ENCODE peak calls at places on chromosomes 13 and 19, in five cellular contexts. T, K, Z, N and W are unnamed samples.

GRCh38 chr13:24341439-24341838 is 32.1 kb downstream of the C1QTNF9 start:
- DNase-seq in T (no peak), K (no peak), Z (no peak), N (no peak), W (no peak)

GRCh38 chr19:12833418-12833746 is 997 bp downstream of the RTBDN start:
- DNase-seq in T (no peak), K (no peak), Z (no peak), N (no peak), W (no peak)

GRCh38 chr13:103965506-103966243 is 899.5 kb upstream of the SLC10A2 start:
- DNase-seq in T (no peak), K (no peak), Z (no peak), N (peak), W (no peak)

GRCh38 chr13:111422352-111422751 is 101.9 kb downstream of the TEX29 start:
- DNase-seq in T (peak), K (no peak), Z (no peak), N (no peak), W (no peak)

GRCh38 chr13:33052446-33052845 is 36.2 kb downstream of the KL start:
- DNase-seq in T (no peak), K (no peak), Z (no peak), N (no peak), W (no peak)

GRCh38 chr19:58338825-58339558 is 12.2 kb downstream of the ZSCAN22 start:
- DNase-seq in T (no peak), K (no peak), Z (no peak), N (no peak), W (no peak)

GRCh38 chr13:26914624-26915023 is 154.0 kb upstream of the GPR12 start:
- DNase-seq in T (no peak), K (no peak), Z (no peak), N (no peak), W (no peak)

GRCh38 chr13:105159794-105160193 is 1375.7 kb downstream of the EFNB2 start:
- DNase-seq in T (peak), K (no peak), Z (no peak), N (no peak), W (no peak)

GRCh38 chr13:62320731-62321130 is 905.1 kb upstream of the PCDH20 start:
- DNase-seq in T (no peak), K (no peak), Z (no peak), N (no peak), W (no peak)

GRCh38 chr13:30616927-30617314 is 799 bp upstream of the USPL1 start:
- DNase-seq in T (peak), K (peak), Z (peak), N (peak), W (no peak)

GRCh38 chr13:40401911-40402776 is 264.3 kb downstream of the FOXO1 start:
- DNase-seq in T (peak), K (peak), Z (no peak), N (peak), W (peak)

GRCh38 chr19:17757125-17757524 is 5.8 kb downstream of the FCHO1 start:
- DNase-seq in T (peak), K (peak), Z (no peak), N (no peak), W (peak)

GRCh38 chr13:113166266-113166665 is 7.8 kb downstream of the PROZ start:
- DNase-seq in T (no peak), K (no peak), Z (no peak), N (no peak), W (no peak)

GRCh38 chr19:51676566-51677083 is 16.5 kb upstream of the SPACA6 start:
- DNase-seq in T (no peak), K (no peak), Z (no peak), N (no peak), W (no peak)

GRCh38 chr19:16030964-16031871 is 45.1 kb upstream of the TPM4 start:
- DNase-seq in T (no peak), K (no peak), Z (no peak), N (no peak), W (no peak)

GRCh38 chr19:34996978-34997640 is 3.0 kb upstream of the GRAMD1A start:
- DNase-seq in T (no peak), K (no peak), Z (no peak), N (no peak), W (peak)

GRCh38 chr13:49183672-49184315 is 36.3 kb upstream of the MLNR start:
- DNase-seq in T (no peak), K (no peak), Z (no peak), N (no peak), W (no peak)

GRCh38 chr19:3096267-3096901 is 2.2 kb downstream of the GNA11 start:
- DNase-seq in T (no peak), K (no peak), Z (no peak), N (no peak), W (peak)

GRCh38 chr19:37128821-37129177 is 43.7 kb downstream of the ZNF585A start:
- DNase-seq in T (no peak), K (no peak), Z (no peak), N (no peak), W (no peak)

GRCh38 chr13:71922191-71922590 is 55.2 kb upstream of the DACH1 start:
- DNase-seq in T (no peak), K (no peak), Z (no peak), N (no peak), W (no peak)

GRCh38 chr19:45770192-45771101 is 1.4 kb upstream of the SIX5 start:
- DNase-seq in T (peak), K (peak), Z (no peak), N (peak), W (peak)

GRCh38 chr13:47837104-47837880 is 163.8 kb downstream of the SUCLA2 start:
- DNase-seq in T (no peak), K (no peak), Z (no peak), N (no peak), W (no peak)

GRCh38 chr19:52200044-52200443 is 10.2 kb downstream of the PPP2R1A start:
- DNase-seq in T (peak), K (peak), Z (no peak), N (peak), W (no peak)

GRCh38 chr13:29497137-29497654 is 98.3 kb downstream of the SLC7A1 start:
- DNase-seq in T (no peak), K (peak), Z (no peak), N (no peak), W (peak)

GRCh38 chr13:24860775-24861174 is 96.8 kb downstream of the RNF17 start:
- DNase-seq in T (no peak), K (no peak), Z (no peak), N (no peak), W (no peak)

GRCh38 chr13:29435125-29435911 is 160.2 kb downstream of the SLC7A1 start:
- DNase-seq in T (peak), K (no peak), Z (no peak), N (peak), W (no peak)

GRCh38 chr13:41216160-41216559 is 21.8 kb upstream of the KBTBD7 start:
- DNase-seq in T (no peak), K (no peak), Z (no peak), N (no peak), W (no peak)

GRCh38 chr19:18408053-18408476 is 10.6 kb upstream of the LRRC25 start:
- DNase-seq in T (peak), K (no peak), Z (no peak), N (no peak), W (peak)

GRCh38 chr19:9836021-9836420 is 903 bp downstream of the PIN1 start:
- DNase-seq in T (no peak), K (no peak), Z (no peak), N (no peak), W (no peak)

GRCh38 chr19:40682431-40682964 is 8.0 kb downstream of the NUMBL start:
- DNase-seq in T (no peak), K (no peak), Z (no peak), N (no peak), W (no peak)

GRCh38 chr13:100529666-100530065 is 58.9 kb downstream of the GGACT start:
- DNase-seq in T (no peak), K (no peak), Z (no peak), N (no peak), W (no peak)

GRCh38 chr13:81171065-81171647 is 830.2 kb upstream of the SPRY2 start:
- DNase-seq in T (no peak), K (no peak), Z (peak), N (no peak), W (no peak)

GRCh38 chr19:17404015-17404414 is 1.4 kb downstream of the BST2 start:
- DNase-seq in T (no peak), K (no peak), Z (no peak), N (no peak), W (no peak)

GRCh38 chr19:658916-659839 is 3.8 kb downstream of the RNF126 start:
- DNase-seq in T (no peak), K (peak), Z (no peak), N (peak), W (no peak)

GRCh38 chr13:27168086-27168485 is 3.5 kb downstream of the USP12 start:
- DNase-seq in T (no peak), K (no peak), Z (no peak), N (no peak), W (no peak)

GRCh38 chr19:53871448-53871847 is 3.8 kb downstream of the MYADM start:
- DNase-seq in T (no peak), K (no peak), Z (no peak), N (no peak), W (no peak)
- H3K27ac ChIP-seq in T (no peak), K (peak), Z (peak), N (no peak), W (no peak)

GRCh38 chr13:92538164-92538563 is 688.4 kb upstream of the GPC6 start:
- DNase-seq in T (no peak), K (no peak), Z (no peak), N (no peak), W (no peak)

GRCh38 chr13:92530364-92530763 is 696.2 kb upstream of the GPC6 start:
- DNase-seq in T (no peak), K (no peak), Z (no peak), N (no peak), W (no peak)

GRCh38 chr13:92537485-92537884 is 689.1 kb upstream of the GPC6 start:
- DNase-seq in T (no peak), K (no peak), Z (no peak), N (no peak), W (no peak)

DNA sequence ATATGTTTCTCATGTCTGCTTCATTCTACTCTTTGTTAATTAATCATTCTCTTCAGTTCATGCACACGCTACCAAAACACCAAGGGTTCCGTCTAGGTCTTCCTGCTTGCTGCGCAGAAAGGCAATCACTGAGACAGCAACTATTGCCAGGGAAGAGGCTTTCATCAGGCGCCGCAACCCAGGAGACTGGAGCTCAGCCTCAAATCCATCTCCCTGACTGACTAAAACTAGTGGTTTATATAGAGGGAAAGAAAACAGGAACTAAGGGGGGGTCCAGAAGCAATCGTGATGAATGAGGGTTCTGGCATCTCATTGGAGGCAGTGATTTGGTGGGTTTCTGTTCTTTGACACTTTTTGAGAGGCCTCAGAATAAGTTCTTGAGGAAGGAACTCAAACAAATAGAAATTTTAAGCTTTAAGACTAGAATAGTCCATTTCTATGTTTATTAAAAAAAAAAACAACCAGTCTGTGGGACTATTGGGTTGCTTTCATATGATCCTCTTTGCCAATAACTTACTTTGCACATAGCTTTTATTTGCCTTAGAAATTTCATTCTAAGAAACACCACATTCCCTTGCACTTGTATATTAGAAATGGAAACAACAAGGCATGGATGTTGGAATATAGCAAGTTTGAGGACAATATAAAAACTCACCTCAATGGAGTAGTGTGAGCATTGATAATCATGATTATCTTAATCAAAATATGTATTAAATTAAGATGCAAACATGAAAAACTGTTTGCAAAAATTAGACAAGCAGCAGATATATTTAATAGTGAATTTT is 691.2 kb upstream of the GPC6 start:
- DNase-seq in T (no peak), K (no peak), Z (no peak), N (no peak), W (peak)
- H3K27ac ChIP-seq in T (no peak), K (no peak), Z (no peak), N (no peak), W (no peak)

DNA sequence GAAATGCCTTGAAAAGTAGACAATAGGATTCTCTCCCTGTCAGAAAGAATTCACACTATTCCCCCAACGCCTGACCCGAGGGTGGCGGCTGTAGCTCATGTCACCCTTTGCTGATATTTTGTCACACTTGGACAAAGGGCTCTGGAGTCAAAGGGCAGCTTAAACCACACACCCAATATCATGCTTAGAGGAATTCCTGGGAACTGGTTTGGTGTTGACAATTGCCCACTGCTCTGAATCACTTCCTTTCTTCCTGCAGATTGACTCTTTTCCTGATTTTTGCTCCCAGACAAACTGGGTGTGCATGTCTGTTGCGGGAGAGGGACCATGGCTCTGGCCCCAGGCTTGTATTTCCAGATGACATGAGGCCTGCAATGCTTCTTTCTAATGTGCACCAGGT is 9.0 kb upstream of the SERP2 start:
- DNase-seq in T (no peak), K (no peak), Z (no peak), N (no peak), W (no peak)
- H3K27ac ChIP-seq in T (no peak), K (peak), Z (no peak), N (no peak), W (no peak)

GRCh38 chr19:7832009-7832408 is 2.0 kb downstream of the EVI5L start:
- DNase-seq in T (no peak), K (no peak), Z (no peak), N (no peak), W (peak)
- H3K27ac ChIP-seq in T (no peak), K (no peak), Z (no peak), N (no peak), W (no peak)

GRCh38 chr19:49489601-49490167 is 2.3 kb downstream of the RPL13A start:
- DNase-seq in T (no peak), K (no peak), Z (no peak), N (no peak), W (no peak)
- H3K27ac ChIP-seq in T (no peak), K (peak), Z (peak), N (peak), W (peak)

GRCh38 chr19:55376381-55376933 is at the start of gene TMEM190:
- DNase-seq in T (no peak), K (no peak), Z (no peak), N (no peak), W (peak)
- H3K27ac ChIP-seq in T (no peak), K (no peak), Z (peak), N (no peak), W (no peak)

GRCh38 chr13:50843256-50844043 is at the start of gene DLEU7:
- DNase-seq in T (peak), K (no peak), Z (no peak), N (no peak), W (peak)
- H3K27ac ChIP-seq in T (no peak), K (no peak), Z (no peak), N (no peak), W (no peak)

GRCh38 chr13:98766120-98766519 is 13.6 kb upstream of the SLC15A1 start:
- DNase-seq in T (no peak), K (no peak), Z (no peak), N (no peak), W (no peak)

GRCh38 chr13:98766716-98767115 is 14.2 kb upstream of the SLC15A1 start:
- DNase-seq in T (no peak), K (no peak), Z (no peak), N (no peak), W (no peak)

GRCh38 chr13:98771838-98772611 is 19.6 kb upstream of the SLC15A1 start:
- DNase-seq in T (no peak), K (no peak), Z (no peak), N (no peak), W (no peak)

GRCh38 chr13:98769736-98770135 is 17.3 kb upstream of the SLC15A1 start:
- DNase-seq in T (no peak), K (no peak), Z (no peak), N (no peak), W (no peak)

DNA sequence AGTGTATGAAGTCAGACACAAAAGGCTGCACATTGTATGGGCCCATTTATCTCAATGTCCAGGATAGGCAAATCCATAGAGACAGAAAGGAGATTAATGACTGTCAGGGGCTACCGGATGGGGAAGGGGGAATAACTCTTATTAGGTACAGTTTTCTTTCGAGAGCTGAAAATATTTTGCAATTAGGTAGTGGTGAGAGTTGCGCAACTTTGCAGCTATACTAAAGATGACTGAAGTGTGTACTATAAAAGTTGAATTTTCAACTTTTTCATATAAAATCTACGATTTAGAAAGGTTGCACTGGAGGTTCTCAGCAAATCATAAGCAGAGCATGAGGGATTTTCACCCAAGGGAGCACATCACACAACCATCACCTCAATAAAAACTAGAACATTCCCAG is 16.1 kb upstream of the SLC15A1 start:
- DNase-seq in T (no peak), K (no peak), Z (no peak), N (no peak), W (no peak)
- H3K27ac ChIP-seq in T (no peak), K (no peak), Z (no peak), N (no peak), W (no peak)

GRCh38 chr13:51260154-51260553 is 38.0 kb downstream of the FAM124A start:
- DNase-seq in T (no peak), K (no peak), Z (no peak), N (no peak), W (no peak)

GRCh38 chr13:51259359-51259645 is 37.1 kb downstream of the FAM124A start:
- DNase-seq in T (no peak), K (no peak), Z (no peak), N (no peak), W (no peak)

GRCh38 chr13:51257187-51257586 is 35.0 kb downstream of the FAM124A start:
- DNase-seq in T (no peak), K (no peak), Z (no peak), N (no peak), W (no peak)

GRCh38 chr13:51261610-51262249 is 39.5 kb downstream of the FAM124A start:
- DNase-seq in T (no peak), K (no peak), Z (no peak), N (no peak), W (no peak)

DNA sequence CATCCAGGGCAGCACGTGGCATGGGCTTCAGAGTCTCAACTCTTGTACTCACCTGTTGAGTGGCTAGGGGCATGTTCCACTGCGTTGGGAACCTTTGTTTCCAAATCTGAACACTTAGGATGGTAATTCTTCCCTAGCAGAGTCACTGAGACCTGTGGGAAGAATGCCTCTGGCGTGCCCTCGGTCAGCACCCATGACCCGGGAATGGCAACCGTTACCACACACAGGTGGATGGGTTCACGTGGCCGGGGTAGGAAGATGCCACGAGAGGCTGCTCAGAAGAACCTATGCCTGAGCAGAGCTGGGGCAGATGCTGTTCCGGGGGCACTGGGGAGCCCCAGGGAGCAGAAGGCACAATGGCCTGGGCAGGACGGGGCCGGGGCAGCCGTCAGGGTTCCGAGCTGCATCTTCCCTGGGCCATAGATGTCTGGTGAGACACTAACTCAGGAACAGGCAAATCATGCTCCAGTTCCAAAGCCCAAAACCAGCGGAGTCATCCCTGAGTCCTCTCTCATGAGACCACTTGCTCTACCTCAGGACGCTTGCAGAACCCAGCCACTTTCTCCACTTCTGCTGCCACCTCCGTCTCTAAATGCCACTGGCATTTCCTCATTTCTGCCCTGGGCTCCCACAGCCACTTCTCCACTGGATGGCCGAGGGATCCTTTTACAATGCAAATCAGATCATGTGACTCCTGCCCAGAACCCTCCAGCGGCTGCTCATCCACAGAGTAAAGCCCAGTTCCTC is 36.6 kb downstream of the FAM124A start:
- DNase-seq in T (peak), K (no peak), Z (no peak), N (no peak), W (no peak)
- H3K27ac ChIP-seq in T (no peak), K (peak), Z (no peak), N (no peak), W (no peak)